ENCODE peak calls at places on chromosomes 7 and 10, in five cellular contexts. N, A, J, O and D are unnamed samples.
A peak's percentile ranks its signal among the peaks of the same experiment; 100 is the strongest.

GRCh38 chr10:117214401-117214800 is 17.1 kb downstream of the KCNK18 start:
- DNase-seq in N (no peak), A (no peak), J (peak; percentile 61), O (peak; percentile 19), D (no peak)

GRCh38 chr7:149803551-149804074 is 30.2 kb upstream of the ZNF467 start:
- DNase-seq in N (no peak), A (no peak), J (no peak), O (no peak), D (no peak)

GRCh38 chr7:64618785-64619456 is 47.0 kb upstream of the ZNF107 start:
- DNase-seq in N (no peak), A (peak; percentile 3), J (peak; percentile 48), O (peak; percentile 76), D (no peak)

GRCh38 chr10:70477661-70478162 is 855 bp upstream of the PALD1 start:
- DNase-seq in N (peak; percentile 60), A (no peak), J (no peak), O (peak; percentile 76), D (no peak)

GRCh38 chr10:123427386-123427785 is 238.8 kb upstream of the GPR26 start:
- DNase-seq in N (no peak), A (no peak), J (no peak), O (no peak), D (no peak)

GRCh38 chr7:39845011-39845410 is 105.0 kb upstream of the CDK13 start:
- DNase-seq in N (no peak), A (no peak), J (no peak), O (no peak), D (no peak)

GRCh38 chr10:48197236-48197899 is 77.1 kb downstream of the FRMPD2 start:
- DNase-seq in N (no peak), A (no peak), J (no peak), O (no peak), D (no peak)

GRCh38 chr7:29807179-29807841 is 1.0 kb downstream of the WIPF3 start:
- DNase-seq in N (no peak), A (no peak), J (no peak), O (no peak), D (no peak)

GRCh38 chr10:125159932-125160855 is at the start of gene CTBP2:
- DNase-seq in N (no peak), A (no peak), J (no peak), O (peak; percentile 59), D (no peak)

GRCh38 chr7:116802144-116802747 is 60.1 kb upstream of the CAPZA2 start:
- DNase-seq in N (no peak), A (no peak), J (no peak), O (no peak), D (no peak)

GRCh38 chr10:4656576-4657194 is 169.3 kb upstream of the AKR1E2 start:
- DNase-seq in N (peak; percentile 37), A (no peak), J (no peak), O (peak; percentile 68), D (no peak)

GRCh38 chr10:122293156-122293978 is 22.3 kb downstream of the BTBD16 start:
- DNase-seq in N (no peak), A (no peak), J (no peak), O (no peak), D (no peak)

GRCh38 chr7:150937848-150938561 is 40.1 kb downstream of the KCNH2 start:
- DNase-seq in N (peak; percentile 13), A (no peak), J (no peak), O (peak; percentile 9), D (no peak)

GRCh38 chr10:7525314-7526016 is 114.6 kb upstream of the SFMBT2 start:
- DNase-seq in N (peak; percentile 37), A (peak; percentile 41), J (peak; percentile 59), O (peak; percentile 82), D (no peak)